ENCODE peak calls at places on chromosomes 13 and 19, in eight cellular contexts. X, D, C, J, V, B, T and L are unnamed samples.

GRCh38 chr19:17871032-17871877 is 490 bp upstream of the SLC5A5 start:
- DNase-seq in J (no peak), C (no peak), V (no peak), B (no peak), D (no peak), T (no peak), X (no peak), L (no peak)

GRCh38 chr19:58400916-58401824 is 5.7 kb downstream of the RNF225 start:
- DNase-seq in J (peak), X (peak), B (peak), C (peak), V (peak), T (peak), D (peak), L (peak)

GRCh38 chr19:35585844-35586243 is at the start of gene PMIS2:
- DNase-seq in T (no peak), X (peak), J (peak), B (no peak), V (no peak), C (no peak), D (no peak), L (no peak)

GRCh38 chr13:34942732-34943674 is 933 bp downstream of the NBEA start:
- DNase-seq in V (peak), D (no peak), B (peak), T (no peak), J (peak), C (peak), X (no peak), L (peak)

GRCh38 chr19:46984077-46985010 is 35.3 kb upstream of the NPAS1 start:
- DNase-seq in V (no peak), B (peak), D (no peak), C (no peak), T (no peak), X (peak), J (no peak), L (peak)

GRCh38 chr13:40476175-40476958 is 190.1 kb downstream of the FOXO1 start:
- DNase-seq in B (no peak), T (no peak), V (no peak), J (no peak), D (no peak), X (peak), C (no peak), L (no peak)

GRCh38 chr13:45231722-45232121 is 30.9 kb upstream of the KCTD4 start:
- DNase-seq in B (no peak), J (peak), T (no peak), C (no peak), V (no peak), D (no peak), X (peak), L (no peak)

GRCh38 chr13:33934936-33935510 is 117.1 kb downstream of the RFC3 start:
- DNase-seq in T (no peak), X (no peak), C (no peak), V (no peak), J (no peak), B (no peak), D (no peak), L (no peak)

GRCh38 chr19:19817357-19817756 is 4.2 kb downstream of the ZNF506 start:
- DNase-seq in B (no peak), D (no peak), J (no peak), X (no peak), C (no peak), V (no peak), T (no peak), L (no peak)

GRCh38 chr19:38031423-38031770 is 124.4 kb downstream of the SIPA1L3 start:
- DNase-seq in T (no peak), D (no peak), B (no peak), J (no peak), V (no peak), C (no peak), X (peak), L (no peak)

GRCh38 chr13:99354371-99354951 is 47.3 kb upstream of the GPR183 start:
- DNase-seq in J (peak), D (no peak), B (no peak), T (no peak), X (no peak), V (no peak), C (no peak), L (no peak)

GRCh38 chr19:33385956-33386355 is 12.4 kb downstream of the CEBPG start:
- DNase-seq in C (no peak), X (no peak), V (no peak), T (no peak), J (no peak), D (no peak), B (peak), L (no peak)

GRCh38 chr13:73608731-73609485 is 525.3 kb downstream of the KLF12 start:
- DNase-seq in V (no peak), C (no peak), X (no peak), B (no peak), D (peak), T (no peak), J (no peak), L (no peak)

GRCh38 chr13:106756446-106756845 is 188.5 kb upstream of the ARGLU1 start:
- DNase-seq in D (no peak), B (peak), C (no peak), T (no peak), V (no peak), J (no peak), X (no peak), L (no peak)

GRCh38 chr19:40232949-40233810 is 6.7 kb upstream of the CCNP start:
- DNase-seq in B (no peak), X (no peak), J (no peak), C (no peak), T (no peak), V (no peak), D (no peak), L (no peak)

GRCh38 chr13:92537485-92537884 is 689.1 kb upstream of the GPC6 start:
- DNase-seq in V (no peak), C (no peak), B (no peak), X (no peak), J (no peak), T (no peak), D (no peak), L (no peak)

GRCh38 chr19:47542030-47542475 is 27.2 kb upstream of the NAPA start:
- DNase-seq in B (no peak), J (no peak), C (peak), V (no peak), D (no peak), T (no peak), X (peak), L (no peak)

GRCh38 chr13:26477681-26478080 is 79.8 kb upstream of the WASF3 start:
- DNase-seq in V (no peak), D (no peak), X (no peak), B (no peak), T (no peak), C (no peak), J (no peak), L (no peak)

GRCh38 chr19:51598159-51598915 is 27.3 kb downstream of the ZNF175 start:
- DNase-seq in V (no peak), C (no peak), X (no peak), D (no peak), J (no peak), B (no peak), T (no peak), L (no peak)

GRCh38 chr19:3094638-3095374 is 644 bp downstream of the GNA11 start:
- DNase-seq in T (peak), X (peak), J (peak), V (no peak), D (no peak), B (no peak), C (no peak), L (no peak)

GRCh38 chr19:16226184-16226591 is 28.5 kb downstream of the AP1M1 start:
- DNase-seq in V (no peak), B (no peak), D (no peak), J (peak), T (no peak), X (no peak), C (no peak), L (no peak)

GRCh38 chr13:50080158-50080855 is 65.1 kb downstream of the KCNRG start:
- DNase-seq in X (peak), D (no peak), T (no peak), C (peak), B (no peak), V (no peak), J (peak), L (peak)
- TF ChIP-seq CTCF in X (no peak), D (no peak), T (no peak), C (no peak), B (no peak), V (no peak), J (no peak), L (no peak)

GRCh38 chr13:91347996-91348905 is 764 bp downstream of the MIR17HG start:
- DNase-seq in B (peak), D (peak), C (peak), X (no peak), J (peak), T (peak), V (peak), L (peak)
- TF ChIP-seq CTCF in B (peak), D (no peak), C (no peak), X (no peak), J (peak), T (no peak), V (peak), L (no peak)

GRCh38 chr13:95155504-95155903 is 145.7 kb downstream of the ABCC4 start:
- DNase-seq in C (no peak), V (no peak), B (no peak), T (no peak), J (no peak), D (no peak), X (no peak), L (no peak)

GRCh38 chr13:95154441-95154886 is 146.8 kb downstream of the ABCC4 start:
- DNase-seq in V (no peak), C (no peak), X (peak), J (no peak), D (no peak), T (no peak), B (no peak), L (no peak)

GRCh38 chr13:95155093-95155492 is 146.2 kb downstream of the ABCC4 start:
- DNase-seq in B (no peak), C (no peak), D (no peak), J (no peak), V (no peak), X (peak), T (no peak), L (no peak)

GRCh38 chr13:95153647-95154405 is 147.4 kb downstream of the ABCC4 start:
- DNase-seq in D (no peak), C (no peak), V (no peak), B (no peak), X (peak), T (no peak), J (no peak), L (no peak)

DNA sequence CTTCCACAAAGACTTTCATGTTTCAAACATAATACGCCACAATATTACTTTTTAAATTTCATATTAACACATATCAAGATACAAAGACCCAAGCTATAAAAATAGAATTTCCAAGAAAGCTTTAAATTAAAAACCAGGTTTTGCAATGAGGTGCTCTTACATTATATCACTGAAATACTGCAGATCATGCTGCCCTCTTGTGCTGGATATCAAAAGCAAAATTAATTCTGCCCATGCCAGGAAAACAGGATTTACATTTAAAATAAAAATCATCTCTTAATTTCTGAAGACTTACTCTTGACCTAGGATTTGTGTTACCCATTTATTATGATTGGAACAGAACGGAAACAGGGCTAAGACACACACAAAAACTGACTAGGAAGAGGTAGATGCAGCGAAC is 145.0 kb downstream of the ABCC4 start:
- DNase-seq in J (no peak), B (no peak), V (no peak), C (no peak), D (no peak), X (peak), T (no peak), L (no peak)
- TF ChIP-seq CTCF in J (no peak), B (peak), V (peak), C (no peak), D (no peak), X (peak), T (peak), L (no peak)

GRCh38 chr19:43430142-43430710 is 15.5 kb downstream of the TEX101 start:
- DNase-seq in J (peak), D (no peak), X (no peak), V (no peak), B (no peak), C (peak), T (no peak), L (no peak)
- TF ChIP-seq CTCF in J (peak), D (no peak), X (no peak), V (peak), B (no peak), C (peak), T (peak), L (peak)

GRCh38 chr13:86562876-86563275 is 763.7 kb upstream of the SLITRK6 start:
- DNase-seq in V (no peak), T (no peak), B (no peak), D (no peak), X (no peak), C (no peak), J (no peak), L (no peak)

GRCh38 chr13:86569119-86569518 is 769.9 kb upstream of the SLITRK6 start:
- DNase-seq in D (no peak), V (no peak), X (peak), B (no peak), C (no peak), J (no peak), T (no peak), L (no peak)

GRCh38 chr13:86563308-86563707 is 764.1 kb upstream of the SLITRK6 start:
- DNase-seq in C (no peak), V (no peak), D (no peak), T (no peak), J (no peak), B (no peak), X (peak), L (no peak)

GRCh38 chr13:86569974-86570373 is 770.8 kb upstream of the SLITRK6 start:
- DNase-seq in V (no peak), J (no peak), B (no peak), D (no peak), T (no peak), C (no peak), X (no peak), L (no peak)

DNA sequence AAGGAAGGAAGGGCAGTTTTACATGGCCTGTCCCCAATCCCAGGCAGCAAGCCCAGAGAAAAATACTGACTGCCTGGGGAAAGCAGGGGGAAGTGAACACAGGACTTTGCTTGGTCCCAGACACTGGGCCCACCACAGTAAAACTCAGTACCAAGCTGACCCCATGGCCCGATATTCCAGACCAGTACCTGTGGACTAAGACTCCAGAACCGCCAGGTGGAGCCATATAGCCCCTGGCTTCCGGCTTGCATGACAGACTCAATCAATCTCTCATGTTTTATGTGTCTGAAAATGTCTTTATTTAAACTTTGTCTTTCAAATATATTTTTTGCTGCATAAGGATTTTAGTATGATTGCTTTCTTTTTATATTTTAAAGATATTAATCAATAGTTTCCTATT is 767.9 kb upstream of the SLITRK6 start:
- DNase-seq in D (no peak), J (no peak), T (no peak), B (no peak), C (no peak), V (no peak), X (no peak), L (no peak)
- TF ChIP-seq CTCF in D (no peak), J (no peak), T (peak), B (no peak), C (no peak), V (peak), X (peak), L (no peak)

GRCh38 chr19:55340784-55341147 is 1.1 kb downstream of the KMT5C start:
- DNase-seq in J (no peak), C (peak), B (no peak), V (peak), D (no peak), X (no peak), T (no peak), L (peak)
- TF ChIP-seq CTCF in J (peak), C (no peak), B (no peak), V (peak), D (no peak), X (no peak), T (no peak), L (no peak)

GRCh38 chr13:110715395-110716234 is 2.1 kb downstream of the ING1 start:
- DNase-seq in C (peak), D (peak), X (peak), B (peak), V (peak), J (peak), T (peak), L (peak)

GRCh38 chr13:110713981-110714797 is 689 bp downstream of the ING1 start:
- DNase-seq in T (no peak), B (peak), D (peak), X (peak), V (peak), J (peak), C (peak), L (peak)

GRCh38 chr13:110713642-110713952 is at the start of gene ING1:
- DNase-seq in X (no peak), B (no peak), J (no peak), V (no peak), D (no peak), T (no peak), C (no peak), L (no peak)

GRCh38 chr13:110716235-110716505 is 2.7 kb downstream of the ING1 start:
- DNase-seq in X (peak), B (peak), C (peak), T (no peak), J (peak), D (peak), V (no peak), L (peak)

DNA sequence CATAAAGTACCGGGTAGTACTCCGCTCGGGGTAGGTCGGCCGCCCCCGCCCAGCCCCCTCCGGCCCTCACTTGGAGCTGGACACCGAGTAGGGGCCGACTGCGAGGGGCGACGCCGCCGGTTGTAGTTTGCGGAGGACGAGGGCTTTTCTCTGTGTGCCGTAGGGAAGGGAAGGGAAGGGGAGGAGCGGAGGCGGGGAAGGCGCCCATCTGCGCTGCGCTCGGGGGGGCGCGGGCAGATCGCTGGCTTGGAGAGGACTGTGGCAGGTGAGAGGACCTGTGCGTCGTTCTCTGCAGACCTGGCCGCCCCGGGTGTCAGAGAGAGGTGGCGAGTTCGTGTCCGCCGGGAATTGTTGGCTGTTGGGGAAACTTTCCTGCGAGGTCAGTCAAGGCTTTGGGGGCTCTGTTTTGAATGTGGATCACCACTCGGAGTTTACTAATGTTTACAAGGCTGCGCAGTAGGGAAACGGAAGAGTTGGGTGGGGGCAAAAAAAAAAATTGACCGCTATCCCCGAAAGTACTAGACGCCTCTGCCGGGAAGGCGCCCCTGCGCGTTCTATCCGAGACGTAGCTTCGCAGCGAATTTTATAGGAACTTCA is 1.4 kb downstream of the ING1 start:
- DNase-seq in T (peak), X (peak), D (peak), C (peak), J (no peak), B (peak), V (peak), L (peak)
- TF ChIP-seq CTCF in T (no peak), X (peak), D (no peak), C (peak), J (no peak), B (no peak), V (no peak), L (no peak)

GRCh38 chr13:98273067-98273823 is 96.2 kb upstream of the RNF113B start:
- DNase-seq in C (no peak), D (no peak), J (no peak), T (no peak), B (no peak), V (no peak), X (no peak), L (no peak)

GRCh38 chr13:98275711-98276171 is 98.7 kb upstream of the RNF113B start:
- DNase-seq in D (no peak), B (no peak), C (no peak), T (no peak), J (no peak), V (no peak), X (no peak), L (peak)

GRCh38 chr13:98272549-98272948 is 95.5 kb upstream of the RNF113B start:
- DNase-seq in B (no peak), D (no peak), X (no peak), J (no peak), V (no peak), C (no peak), T (no peak), L (no peak)

GRCh38 chr13:98274921-98275487 is 97.9 kb upstream of the RNF113B start:
- DNase-seq in D (no peak), J (no peak), V (no peak), C (no peak), X (no peak), T (no peak), B (no peak), L (no peak)

GRCh38 chr13:98273824-98274786 is 97.0 kb upstream of the RNF113B start:
- DNase-seq in B (no peak), D (no peak), C (no peak), T (no peak), V (no peak), X (no peak), J (no peak), L (peak)
- TF ChIP-seq CTCF in B (no peak), D (no peak), C (no peak), T (no peak), V (no peak), X (no peak), J (no peak), L (no peak)